ENCODE peak calls at places on chromosomes 6 and 20, in seven cellular contexts. N is activated CD4-positive, alpha-beta T cell treated with anti-CD3 and anti-CD28 coated beads for 36 hours; M is A549; F is right cardiac atrium; X is activated naive CD4-positive, alpha-beta T cell treated with anti-CD3 and anti-CD28 coated beads, Interleukin-2, amount 50 U/mL, for 72 hours; E is mucosa of descending colon; R is left cardiac atrium. I is an unnamed sample.

GRCh38 chr20:61775423-61775822 is 290.3 kb downstream of the TAF4 start:
- ATAC-seq in N (no peak), M (no peak), F (no peak), X (no peak), E (no peak), R (no peak), I (no peak)

GRCh38 chr6:159532155-159532554 is 160.9 kb downstream of the SOD2 start:
- ATAC-seq in N (no peak), M (no peak), F (no peak), X (no peak), E (no peak), R (no peak), I (no peak)

GRCh38 chr6:35491558-35492541 is 5.0 kb downstream of the TEAD3 start:
- ATAC-seq in N (no peak), M (no peak), F (no peak), X (no peak), E (no peak), R (no peak), I (no peak)

GRCh38 chr6:165615629-165616028 is 47.4 kb downstream of the PDE10A start:
- ATAC-seq in N (no peak), M (no peak), F (peak), X (no peak), E (no peak), R (peak), I (no peak)

GRCh38 chr6:46102123-46102522 is 27.7 kb upstream of the ENPP4 start:
- ATAC-seq in N (no peak), M (no peak), F (no peak), X (peak), E (no peak), R (no peak), I (no peak)

GRCh38 chr6:69265706-69266105 is 531.1 kb downstream of the LMBRD1 start:
- ATAC-seq in N (no peak), M (no peak), F (no peak), X (no peak), E (no peak), R (no peak), I (no peak)

GRCh38 chr20:4439461-4439860 is 282.2 kb upstream of the PRND start:
- ATAC-seq in N (no peak), M (no peak), F (no peak), X (no peak), E (no peak), R (no peak), I (no peak)

GRCh38 chr20:36527331-36528125 is 13.8 kb upstream of the MYL9 start:
- ATAC-seq in N (no peak), M (no peak), F (peak), X (no peak), E (no peak), R (peak), I (peak)

GRCh38 chr6:36324715-36325114 is 12.0 kb downstream of the BNIP5 start:
- ATAC-seq in N (no peak), M (no peak), F (no peak), X (no peak), E (no peak), R (no peak), I (no peak)

GRCh38 chr20:33211817-33212424 is 5.2 kb upstream of the BPIFA3 start:
- ATAC-seq in N (peak), M (peak), F (no peak), X (peak), E (peak), R (no peak), I (no peak)

GRCh38 chr6:16440656-16441212 is 202.3 kb downstream of the GMPR start:
- ATAC-seq in N (no peak), M (no peak), F (peak), X (peak), E (no peak), R (no peak), I (no peak)

GRCh38 chr20:51121901-51122412 is 99.0 kb upstream of the KCNG1 start:
- ATAC-seq in N (no peak), M (peak), F (no peak), X (no peak), E (peak), R (no peak), I (no peak)

GRCh38 chr6:112243861-112244415 is 10.4 kb downstream of the LAMA4 start:
- ATAC-seq in N (no peak), M (no peak), F (no peak), X (no peak), E (no peak), R (no peak), I (no peak)

GRCh38 chr6:84046755-84047154 is 13.2 kb downstream of the MRAP2 start:
- ATAC-seq in N (no peak), M (no peak), F (no peak), X (no peak), E (no peak), R (no peak), I (no peak)

GRCh38 chr6:113359155-113360140 is 497.7 kb upstream of the MARCKS start:
- ATAC-seq in N (no peak), M (no peak), F (no peak), X (no peak), E (no peak), R (no peak), I (no peak)

GRCh38 chr6:131949615-131949908 is 1.6 kb downstream of the CCN2 start:
- ATAC-seq in N (no peak), M (no peak), F (peak), X (no peak), E (no peak), R (peak), I (peak)

GRCh38 chr6:17725083-17725482 is 18.4 kb upstream of the NUP153 start:
- ATAC-seq in N (no peak), M (no peak), F (peak), X (no peak), E (peak), R (peak), I (peak)

GRCh38 chr6:137811912-137812553 is 55.0 kb upstream of the TNFAIP3 start:
- ATAC-seq in N (no peak), M (no peak), F (no peak), X (peak), E (no peak), R (no peak), I (peak)

GRCh38 chr6:102327697-102328227 is 934.3 kb downstream of the GRIK2 start:
- ATAC-seq in N (no peak), M (no peak), F (no peak), X (no peak), E (no peak), R (no peak), I (no peak)

GRCh38 chr6:127510876-127511275 is 8.3 kb downstream of the MTCL3 start:
- ATAC-seq in N (no peak), M (no peak), F (no peak), X (no peak), E (no peak), R (no peak), I (no peak)

GRCh38 chr20:7985916-7986315 is 33.6 kb downstream of the TMX4 start:
- ATAC-seq in N (no peak), M (no peak), F (peak), X (no peak), E (no peak), R (no peak), I (no peak)

GRCh38 chr6:90024633-90025032 is 130.4 kb downstream of the GJA10 start:
- ATAC-seq in N (no peak), M (no peak), F (no peak), X (peak), E (peak), R (no peak), I (no peak)

GRCh38 chr6:113854531-113855499 is 2.3 kb upstream of the MARCKS start:
- ATAC-seq in N (no peak), M (peak), F (peak), X (no peak), E (peak), R (peak), I (peak)

GRCh38 chr6:41427642-41428401 is 92.4 kb downstream of the NCR2 start:
- ATAC-seq in N (peak), M (peak), F (peak), X (peak), E (peak), R (peak), I (peak)

GRCh38 chr6:14549319-14549770 is 431.8 kb downstream of the CD83 start:
- ATAC-seq in N (no peak), M (no peak), F (no peak), X (no peak), E (peak), R (no peak), I (no peak)

GRCh38 chr6:33878541-33878940 is 74.7 kb upstream of the MLN start:
- ATAC-seq in N (no peak), M (no peak), F (no peak), X (no peak), E (peak), R (no peak), I (no peak)

GRCh38 chr6:3413612-3414011 is 43.2 kb downstream of the SLC22A23 start:
- ATAC-seq in N (no peak), M (no peak), F (no peak), X (no peak), E (no peak), R (no peak), I (no peak)

GRCh38 chr20:10119336-10119735 is 84.5 kb downstream of the ANKEF1 start:
- ATAC-seq in N (no peak), M (no peak), F (no peak), X (no peak), E (no peak), R (no peak), I (no peak)

GRCh38 chr20:49674383-49675352 is 39.0 kb downstream of the B4GALT5 start:
- ATAC-seq in N (no peak), M (peak), F (peak), X (no peak), E (peak), R (no peak), I (no peak)

GRCh38 chr6:32176476-32177181 is 745 bp upstream of the AGPAT1 start:
- ATAC-seq in N (no peak), M (peak), F (no peak), X (no peak), E (no peak), R (no peak), I (no peak)

GRCh38 chr6:4914412-4915159 is 89.3 kb downstream of the RPP40 start:
- ATAC-seq in N (peak), M (no peak), F (no peak), X (peak), E (no peak), R (no peak), I (no peak)

GRCh38 chr6:6287415-6287814 is 33.0 kb downstream of the F13A1 start:
- ATAC-seq in N (no peak), M (no peak), F (no peak), X (no peak), E (no peak), R (no peak), I (no peak)

GRCh38 chr6:126174697-126175096 is 165.2 kb upstream of the CENPW start:
- ATAC-seq in N (no peak), M (no peak), F (no peak), X (no peak), E (no peak), R (no peak), I (no peak)

GRCh38 chr20:3082306-3082951 is 2.1 kb downstream of the AVP start:
- ATAC-seq in N (peak), M (no peak), F (peak), X (peak), E (no peak), R (peak), I (peak)

GRCh38 chr20:57686931-57687652 is 22.7 kb downstream of the PMEPA1 start:
- ATAC-seq in N (no peak), M (no peak), F (no peak), X (peak), E (peak), R (no peak), I (no peak)

GRCh38 chr6:43856005-43856765 is 86.2 kb downstream of the VEGFA start:
- ATAC-seq in N (no peak), M (peak), F (peak), X (no peak), E (peak), R (peak), I (no peak)

I was measured in gastroesophageal sphincter.